ENCODE peak calls at places on chromosomes 6 and 20, in five cellular contexts. U is tibial artery, Q is AG04450, F is left ventricle myocardium inferior, Z is keratinocyte. M is an unnamed sample.

GRCh38 chr20:36441027-36441414 is 100.3 kb upstream of the MYL9 start:
- DNase-seq in U (no peak), Q (no peak), F (no peak), Z (no peak), M (no peak)

GRCh38 chr6:83609248-83609647 is 96.9 kb downstream of the PRSS35 start:
- DNase-seq in U (no peak), Q (no peak), F (no peak), Z (no peak), M (no peak)

GRCh38 chr20:25584905-25585704 is at the start of gene NINL:
- DNase-seq in U (peak), Q (no peak), F (peak), Z (no peak), M (peak)

GRCh38 chr20:61810709-61811565 is 254.7 kb downstream of the TAF4 start:
- DNase-seq in U (no peak), Q (no peak), F (no peak), Z (no peak), M (no peak)

GRCh38 chr6:41723178-41723935 is 12.1 kb downstream of the TFEB start:
- DNase-seq in U (peak), Q (peak), F (peak), Z (no peak), M (peak)

GRCh38 chr6:157718788-157719187 is 104.3 kb upstream of the SNX9 start:
- DNase-seq in U (no peak), Q (no peak), F (no peak), Z (no peak), M (no peak)

GRCh38 chr20:17202668-17203067 is 24.2 kb upstream of the PCSK2 start:
- DNase-seq in U (no peak), Q (no peak), F (no peak), Z (no peak), M (no peak)

GRCh38 chr20:25237610-25238318 is 10.1 kb upstream of the PYGB start:
- DNase-seq in U (peak), Q (peak), F (no peak), Z (peak), M (peak)

GRCh38 chr6:109455502-109456282 is at the start of gene MICAL1:
- DNase-seq in U (peak), Q (no peak), F (peak), Z (no peak), M (peak)

GRCh38 chr6:23036401-23036983 is 467.1 kb downstream of the HDGFL1 start:
- DNase-seq in U (no peak), Q (no peak), F (no peak), Z (no peak), M (no peak)

GRCh38 chr6:20702366-20702765 is 168.1 kb downstream of the CDKAL1 start:
- DNase-seq in U (no peak), Q (no peak), F (no peak), Z (no peak), M (no peak)

GRCh38 chr6:130513770-130514169 is 148.0 kb downstream of the TMEM200A start:
- DNase-seq in U (no peak), Q (no peak), F (no peak), Z (no peak), M (peak)

GRCh38 chr6:30013296-30013922 is 47.7 kb upstream of the POLR1H start:
- DNase-seq in U (no peak), Q (no peak), F (no peak), Z (no peak), M (no peak)

GRCh38 chr20:57089701-57090144 is 176.7 kb downstream of the BMP7 start:
- DNase-seq in U (no peak), Q (no peak), F (peak), Z (no peak), M (peak)

GRCh38 chr6:29602564-29603361 is 17.8 kb downstream of the OR2H2 start:
- DNase-seq in U (no peak), Q (peak), F (no peak), Z (no peak), M (peak)

GRCh38 chr20:53658973-53659372 is 65.3 kb upstream of the ZNF217 start:
- DNase-seq in U (no peak), Q (no peak), F (no peak), Z (no peak), M (no peak)

GRCh38 chr6:100464162-100464851 is 414 bp downstream of the SIM1 start:
- DNase-seq in U (no peak), Q (no peak), F (no peak), Z (no peak), M (no peak)

GRCh38 chr6:161540532-161540931 is 266.7 kb upstream of the AGPAT4 start:
- DNase-seq in U (no peak), Q (no peak), F (no peak), Z (no peak), M (no peak)

GRCh38 chr6:3771407-3772011 is 20.0 kb upstream of the PXDC1 start:
- DNase-seq in U (no peak), Q (no peak), F (no peak), Z (no peak), M (no peak)

GRCh38 chr20:61823242-61823641 is 242.4 kb downstream of the TAF4 start:
- DNase-seq in U (no peak), Q (no peak), F (no peak), Z (no peak), M (no peak)

GRCh38 chr20:48683467-48684175 is 144.2 kb downstream of the PREX1 start:
- DNase-seq in U (no peak), Q (no peak), F (no peak), Z (no peak), M (no peak)

GRCh38 chr20:14335122-14335521 is 2.3 kb downstream of the FLRT3 start:
- DNase-seq in U (no peak), Q (no peak), F (no peak), Z (no peak), M (no peak)
- H3K4me3 ChIP-seq in U (no peak), Q (no peak), F (no peak), Z (peak), M (peak)

DNA sequence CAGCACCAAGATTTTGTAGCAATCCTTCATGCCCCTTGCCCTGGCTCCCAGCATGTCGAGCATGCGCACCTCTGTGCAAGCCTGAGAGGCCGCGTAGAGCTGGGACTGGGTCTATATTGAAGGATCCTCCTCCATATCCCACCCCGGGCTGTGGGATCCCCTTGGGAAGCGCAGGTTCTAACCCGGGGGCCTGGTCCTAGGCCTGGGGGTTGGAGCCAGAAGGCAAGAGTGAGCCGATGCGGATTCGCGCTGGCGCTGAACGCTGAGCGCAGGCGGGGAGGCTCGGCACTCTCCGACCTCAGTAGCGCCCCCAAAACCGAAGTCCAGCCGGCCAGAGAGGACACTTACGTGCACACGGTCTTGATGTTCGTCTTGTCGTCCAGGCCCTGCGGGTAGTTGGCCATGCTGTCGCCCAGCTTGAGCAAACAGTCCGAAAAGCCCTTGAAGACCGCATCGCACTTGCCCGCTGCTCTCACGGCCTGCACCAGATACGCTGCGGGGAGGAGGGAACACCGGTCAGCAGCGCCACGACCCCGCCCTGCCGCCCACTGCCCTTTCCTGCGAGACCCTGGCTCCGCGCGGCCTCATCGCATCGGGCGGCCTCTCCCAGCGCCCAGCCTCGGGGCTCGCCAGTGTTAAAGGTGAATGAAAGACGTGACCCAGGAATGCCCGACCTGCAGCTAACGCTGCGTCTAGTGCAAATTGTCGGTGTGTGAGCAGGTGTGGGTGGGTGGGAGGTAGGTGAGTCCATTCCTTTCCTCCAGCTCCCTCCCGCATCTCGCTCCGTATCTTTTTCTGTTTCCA is 4.5 kb downstream of the NRN1 start:
- DNase-seq in U (no peak), Q (no peak), F (no peak), Z (no peak), M (no peak)
- H3K4me3 ChIP-seq in U (no peak), Q (no peak), F (peak), Z (no peak), M (no peak)

GRCh38 chr20:62926229-62927127 is at the start of gene DIDO1:
- DNase-seq in U (peak), Q (peak), F (peak), Z (no peak), M (peak)

GRCh38 chr20:62922451-62922921 is 3.8 kb downstream of the DIDO1 start:
- DNase-seq in U (no peak), Q (no peak), F (no peak), Z (no peak), M (no peak)

GRCh38 chr20:62925420-62926228 is 681 bp downstream of the DIDO1 start:
- DNase-seq in U (no peak), Q (no peak), F (no peak), Z (no peak), M (peak)

GRCh38 chr20:62924567-62925419 is 1.5 kb downstream of the DIDO1 start:
- DNase-seq in U (no peak), Q (no peak), F (no peak), Z (no peak), M (no peak)

GRCh38 chr20:62923669-62924566 is 2.4 kb downstream of the DIDO1 start:
- DNase-seq in U (no peak), Q (no peak), F (no peak), Z (no peak), M (no peak)
- H3K4me3 ChIP-seq in U (peak), Q (peak), F (peak), Z (peak), M (peak)

GRCh38 chr20:16017656-16018055 is 555.6 kb downstream of the KIF16B start:
- DNase-seq in U (no peak), Q (no peak), F (no peak), Z (no peak), M (no peak)
- H3K4me3 ChIP-seq in U (no peak), Q (no peak), F (no peak), Z (no peak), M (no peak)

DNA sequence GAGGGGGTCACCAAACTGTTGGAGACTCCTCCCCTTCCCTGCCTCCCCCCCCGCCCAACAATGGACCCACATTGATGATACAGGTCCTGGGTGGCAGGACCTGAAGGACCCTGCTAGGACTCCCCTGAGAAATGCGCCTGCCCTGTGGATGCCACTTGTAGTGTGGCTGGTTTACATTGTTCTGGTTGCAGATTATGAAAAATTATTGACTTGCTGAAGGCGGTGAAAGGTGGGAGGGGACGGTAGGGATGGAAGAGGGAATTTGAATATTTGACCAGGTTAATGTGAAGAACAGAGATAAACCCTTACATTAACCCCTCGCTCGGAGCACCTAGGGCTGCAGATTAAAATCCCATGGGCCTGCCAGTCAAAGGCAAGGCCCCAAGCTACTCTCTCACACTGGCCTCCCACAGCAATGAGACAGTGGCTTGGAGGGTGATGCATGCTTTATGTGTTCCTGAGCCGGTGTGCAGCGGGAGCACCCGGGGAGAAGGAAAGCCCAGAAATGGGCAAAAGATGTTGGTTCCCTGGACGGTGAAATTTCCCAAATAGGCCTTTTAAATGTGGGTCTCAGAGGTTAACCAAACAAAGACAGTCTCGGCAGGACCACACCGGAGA is 2.4 kb downstream of the FOXF2 start:
- DNase-seq in U (no peak), Q (no peak), F (no peak), Z (no peak), M (no peak)
- H3K4me3 ChIP-seq in U (no peak), Q (peak), F (no peak), Z (no peak), M (peak)

M was measured in foreskin fibroblast.